ENCODE peak calls at places on chromosome 1, in five cellular contexts. E, G, N, H and Q are unnamed samples.

GRCh38 chr1:203656796-203657620 is 30.4 kb downstream of the ATP2B4 start:
- DNase-seq in E (no peak), G (no peak), N (no peak), H (no peak), Q (no peak)

GRCh38 chr1:9910080-9910424 is at the start of gene CTNNBIP1:
- DNase-seq in E (no peak), G (no peak), N (no peak), H (no peak), Q (no peak)

GRCh38 chr1:169877800-169878491 is 15.8 kb downstream of the SCYL3 start:
- DNase-seq in E (no peak), G (no peak), N (no peak), H (no peak), Q (no peak)

GRCh38 chr1:243667591-243667990 is 182.5 kb downstream of the AKT3 start:
- DNase-seq in E (no peak), G (no peak), N (no peak), H (no peak), Q (no peak)

GRCh38 chr1:93702828-93703183 is 21.2 kb upstream of the BCAR3 start:
- DNase-seq in E (no peak), G (no peak), N (no peak), H (no peak), Q (no peak)

GRCh38 chr1:167544447-167544846 is 9.1 kb downstream of the CREG1 start:
- DNase-seq in E (no peak), G (no peak), N (no peak), H (no peak), Q (no peak)

GRCh38 chr1:194341587-194341986 is 1155.2 kb upstream of the B3GALT2 start:
- DNase-seq in E (no peak), G (no peak), N (no peak), H (no peak), Q (no peak)

GRCh38 chr1:166040223-166040622 is 126.6 kb downstream of the FAM78B start:
- DNase-seq in E (no peak), G (peak), N (no peak), H (no peak), Q (no peak)

GRCh38 chr1:26694185-26694572 is 1.6 kb upstream of the ARID1A start:
- DNase-seq in E (no peak), G (no peak), N (no peak), H (no peak), Q (no peak)

GRCh38 chr1:167904641-167905040 is 9.3 kb downstream of the ADCY10 start:
- DNase-seq in E (no peak), G (no peak), N (no peak), H (no peak), Q (no peak)

GRCh38 chr1:29195875-29196274 is 14.2 kb upstream of the SRSF4 start:
- DNase-seq in E (no peak), G (no peak), N (no peak), H (peak), Q (peak)

GRCh38 chr1:76843821-76844448 is 23.3 kb upstream of the ST6GALNAC5 start:
- DNase-seq in E (no peak), G (no peak), N (no peak), H (no peak), Q (no peak)

GRCh38 chr1:153548722-153549695 is at the start of gene S100A3:
- DNase-seq in E (peak), G (no peak), N (no peak), H (peak), Q (peak)

GRCh38 chr1:70143052-70143659 is 62.2 kb downstream of the LRRC40 start:
- DNase-seq in E (no peak), G (no peak), N (no peak), H (no peak), Q (no peak)

GRCh38 chr1:243216741-243217140 is 38.3 kb downstream of the CEP170 start:
- DNase-seq in E (no peak), G (no peak), N (no peak), H (no peak), Q (no peak)